ENCODE peak calls at places on chromosomes 6 and 20, in four cellular contexts. One of them, this sample, is unnamed.

GRCh38 chr20:59014680-59015389 is 4.4 kb upstream of the TUBB1 start:
- DNase-seq in fibroblast of the aortic adventitia: no peak
- DNase-seq in psoas muscle: no peak
- DNase-seq in stimulated activated CD8-positive, alpha-beta memory T cell treated with anti-CD3 and anti-CD28 coated beads, Interleukin-15, amount 100 ng/mL, for 24 hours: no peak
- DNase-seq in this sample: no peak

GRCh38 chr20:53609501-53610445 is 16.1 kb upstream of the ZNF217 start:
- DNase-seq in fibroblast of the aortic adventitia: no peak
- DNase-seq in stimulated activated CD8-positive, alpha-beta memory T cell treated with anti-CD3 and anti-CD28 coated beads, Interleukin-15, amount 100 ng/mL, for 24 hours: peak; percentile 18
- DNase-seq in psoas muscle: peak; percentile 30
- DNase-seq in this sample: peak; percentile 61

GRCh38 chr6:8006208-8006607 is 58.0 kb downstream of the BLOC1S5 start:
- DNase-seq in psoas muscle: no peak
- DNase-seq in stimulated activated CD8-positive, alpha-beta memory T cell treated with anti-CD3 and anti-CD28 coated beads, Interleukin-15, amount 100 ng/mL, for 24 hours: no peak
- DNase-seq in fibroblast of the aortic adventitia: peak; percentile 76
- DNase-seq in this sample: no peak

GRCh38 chr6:134908906-134909516 is 40.9 kb downstream of the ALDH8A1 start:
- DNase-seq in stimulated activated CD8-positive, alpha-beta memory T cell treated with anti-CD3 and anti-CD28 coated beads, Interleukin-15, amount 100 ng/mL, for 24 hours: no peak
- DNase-seq in psoas muscle: peak; percentile 84
- DNase-seq in fibroblast of the aortic adventitia: peak; percentile 100
- DNase-seq in this sample: no peak

GRCh38 chr20:63238491-63239126 is 2.9 kb downstream of the BIRC7 start:
- DNase-seq in fibroblast of the aortic adventitia: no peak
- DNase-seq in stimulated activated CD8-positive, alpha-beta memory T cell treated with anti-CD3 and anti-CD28 coated beads, Interleukin-15, amount 100 ng/mL, for 24 hours: no peak
- DNase-seq in psoas muscle: no peak
- DNase-seq in this sample: no peak

GRCh38 chr20:10060223-10060622 is 25.4 kb downstream of the ANKEF1 start:
- DNase-seq in fibroblast of the aortic adventitia: no peak
- DNase-seq in stimulated activated CD8-positive, alpha-beta memory T cell treated with anti-CD3 and anti-CD28 coated beads, Interleukin-15, amount 100 ng/mL, for 24 hours: no peak
- DNase-seq in psoas muscle: no peak
- DNase-seq in this sample: no peak

GRCh38 chr20:9119776-9120175 is 50.9 kb downstream of the PLCB4 start:
- DNase-seq in fibroblast of the aortic adventitia: no peak
- DNase-seq in stimulated activated CD8-positive, alpha-beta memory T cell treated with anti-CD3 and anti-CD28 coated beads, Interleukin-15, amount 100 ng/mL, for 24 hours: no peak
- DNase-seq in psoas muscle: peak; percentile 18
- DNase-seq in this sample: peak; percentile 4

GRCh38 chr6:35787266-35788218 is 6.7 kb downstream of the CLPSL1 start:
- DNase-seq in fibroblast of the aortic adventitia: no peak
- DNase-seq in psoas muscle: no peak
- DNase-seq in stimulated activated CD8-positive, alpha-beta memory T cell treated with anti-CD3 and anti-CD28 coated beads, Interleukin-15, amount 100 ng/mL, for 24 hours: no peak
- DNase-seq in this sample: no peak

GRCh38 chr6:113591896-113592827 is 265.0 kb upstream of the MARCKS start:
- DNase-seq in psoas muscle: no peak
- DNase-seq in fibroblast of the aortic adventitia: peak; percentile 57
- DNase-seq in stimulated activated CD8-positive, alpha-beta memory T cell treated with anti-CD3 and anti-CD28 coated beads, Interleukin-15, amount 100 ng/mL, for 24 hours: no peak
- DNase-seq in this sample: peak; percentile 62

GRCh38 chr6:42727627-42728026 is 5.2 kb upstream of the PRPH2 start:
- DNase-seq in psoas muscle: peak; percentile 31
- DNase-seq in stimulated activated CD8-positive, alpha-beta memory T cell treated with anti-CD3 and anti-CD28 coated beads, Interleukin-15, amount 100 ng/mL, for 24 hours: no peak
- DNase-seq in fibroblast of the aortic adventitia: no peak
- DNase-seq in this sample: no peak

GRCh38 chr20:13717631-13718044 is 67.1 kb downstream of the ESF1 start:
- DNase-seq in stimulated activated CD8-positive, alpha-beta memory T cell treated with anti-CD3 and anti-CD28 coated beads, Interleukin-15, amount 100 ng/mL, for 24 hours: no peak
- DNase-seq in fibroblast of the aortic adventitia: no peak
- DNase-seq in psoas muscle: no peak
- DNase-seq in this sample: no peak

GRCh38 chr20:1474817-1475603 is 8.4 kb upstream of the NSFL1C start:
- DNase-seq in stimulated activated CD8-positive, alpha-beta memory T cell treated with anti-CD3 and anti-CD28 coated beads, Interleukin-15, amount 100 ng/mL, for 24 hours: no peak
- DNase-seq in fibroblast of the aortic adventitia: no peak
- DNase-seq in psoas muscle: no peak
- DNase-seq in this sample: no peak

GRCh38 chr20:19849341-19850189 is 91.5 kb downstream of the RIN2 start:
- DNase-seq in stimulated activated CD8-positive, alpha-beta memory T cell treated with anti-CD3 and anti-CD28 coated beads, Interleukin-15, amount 100 ng/mL, for 24 hours: no peak
- DNase-seq in fibroblast of the aortic adventitia: peak; percentile 72
- DNase-seq in psoas muscle: no peak
- DNase-seq in this sample: no peak

GRCh38 chr20:34834459-34834893 is 9.0 kb upstream of the NCOA6 start:
- DNase-seq in fibroblast of the aortic adventitia: peak; percentile 59
- DNase-seq in psoas muscle: no peak
- DNase-seq in stimulated activated CD8-positive, alpha-beta memory T cell treated with anti-CD3 and anti-CD28 coated beads, Interleukin-15, amount 100 ng/mL, for 24 hours: no peak
- DNase-seq in this sample: peak; percentile 19

GRCh38 chr6:149364558-149364957 is 35.5 kb upstream of the SUMO4 start:
- DNase-seq in fibroblast of the aortic adventitia: peak; percentile 11
- DNase-seq in psoas muscle: no peak
- DNase-seq in stimulated activated CD8-positive, alpha-beta memory T cell treated with anti-CD3 and anti-CD28 coated beads, Interleukin-15, amount 100 ng/mL, for 24 hours: no peak
- DNase-seq in this sample: no peak

GRCh38 chr20:32743237-32744112 is at the start of gene COMMD7:
- DNase-seq in stimulated activated CD8-positive, alpha-beta memory T cell treated with anti-CD3 and anti-CD28 coated beads, Interleukin-15, amount 100 ng/mL, for 24 hours: no peak
- DNase-seq in psoas muscle: peak; percentile 72
- DNase-seq in fibroblast of the aortic adventitia: peak; percentile 50
- DNase-seq in this sample: peak; percentile 62

GRCh38 chr6:87237804-87238203 is 82.4 kb downstream of the ZNF292 start:
- DNase-seq in fibroblast of the aortic adventitia: peak; percentile 54
- DNase-seq in stimulated activated CD8-positive, alpha-beta memory T cell treated with anti-CD3 and anti-CD28 coated beads, Interleukin-15, amount 100 ng/mL, for 24 hours: no peak
- DNase-seq in psoas muscle: no peak
- DNase-seq in this sample: no peak

GRCh38 chr6:135506270-135506997 is 8.9 kb upstream of the AHI1 start:
- DNase-seq in psoas muscle: no peak
- DNase-seq in stimulated activated CD8-positive, alpha-beta memory T cell treated with anti-CD3 and anti-CD28 coated beads, Interleukin-15, amount 100 ng/mL, for 24 hours: no peak
- DNase-seq in fibroblast of the aortic adventitia: peak; percentile 82
- DNase-seq in this sample: peak; percentile 48

GRCh38 chr6:30206799-30207618 is 6.2 kb downstream of the TRIM26 start:
- DNase-seq in stimulated activated CD8-positive, alpha-beta memory T cell treated with anti-CD3 and anti-CD28 coated beads, Interleukin-15, amount 100 ng/mL, for 24 hours: no peak
- DNase-seq in fibroblast of the aortic adventitia: peak; percentile 44
- DNase-seq in psoas muscle: no peak
- DNase-seq in this sample: no peak

GRCh38 chr6:39493174-39493573 is 170.7 kb upstream of the KCNK16 start:
- DNase-seq in stimulated activated CD8-positive, alpha-beta memory T cell treated with anti-CD3 and anti-CD28 coated beads, Interleukin-15, amount 100 ng/mL, for 24 hours: no peak
- DNase-seq in fibroblast of the aortic adventitia: no peak
- DNase-seq in psoas muscle: no peak
- DNase-seq in this sample: no peak

GRCh38 chr20:48165401-48165685 is 380.1 kb upstream of the SULF2 start:
- DNase-seq in stimulated activated CD8-positive, alpha-beta memory T cell treated with anti-CD3 and anti-CD28 coated beads, Interleukin-15, amount 100 ng/mL, for 24 hours: no peak
- DNase-seq in psoas muscle: no peak
- DNase-seq in fibroblast of the aortic adventitia: no peak
- DNase-seq in this sample: no peak

GRCh38 chr20:34246126-34246626 is 5.0 kb downstream of the ASIP start:
- DNase-seq in fibroblast of the aortic adventitia: no peak
- DNase-seq in stimulated activated CD8-positive, alpha-beta memory T cell treated with anti-CD3 and anti-CD28 coated beads, Interleukin-15, amount 100 ng/mL, for 24 hours: no peak
- DNase-seq in psoas muscle: no peak
- DNase-seq in this sample: no peak

GRCh38 chr20:1835531-1835930 is 59.7 kb upstream of the SIRPA start:
- DNase-seq in stimulated activated CD8-positive, alpha-beta memory T cell treated with anti-CD3 and anti-CD28 coated beads, Interleukin-15, amount 100 ng/mL, for 24 hours: no peak
- DNase-seq in psoas muscle: no peak
- DNase-seq in fibroblast of the aortic adventitia: no peak
- DNase-seq in this sample: no peak

This sample was measured in NCI-H774.